ENCODE peak calls at places on chromosomes 2 and 18, in eight cellular contexts. V is T-cell, T is RWPE2, B is psoas muscle, N is GM03348, P is HCEC 1CT, F is fibroblast of pulmonary artery, I is right cardiac atrium. R is an unnamed sample.

GRCh38 chr2:235955664-235956063 is 212.5 kb downstream of the GBX2 start:
- DNase-seq in P (no peak), T (no peak), N (no peak), V (no peak), I (no peak), B (no peak), F (no peak), R (no peak)

GRCh38 chr2:28736034-28736433 is 15.6 kb upstream of the PPP1CB start:
- DNase-seq in T (no peak), P (no peak), B (peak), F (peak), I (peak), N (peak), V (no peak), R (peak)

GRCh38 chr2:189751080-189751658 is 11.4 kb downstream of the OSGEPL1 start:
- DNase-seq in F (peak), I (peak), T (no peak), P (peak), B (no peak), V (peak), N (peak), R (no peak)

GRCh38 chr2:55111570-55112228 is 61.4 kb upstream of the RTN4 start:
- DNase-seq in I (peak), B (peak), V (peak), N (peak), T (peak), F (peak), P (peak), R (no peak)

GRCh38 chr2:201781583-201782051 is 884 bp upstream of the ALS2 start:
- DNase-seq in B (peak), F (peak), V (peak), I (peak), P (peak), T (no peak), N (no peak), R (no peak)

GRCh38 chr18:59052965-59053960 is 86.4 kb upstream of the SEC11C start:
- DNase-seq in P (no peak), V (no peak), N (peak), B (no peak), I (no peak), T (no peak), F (peak), R (peak)

GRCh38 chr2:29951561-29951960 is 30.2 kb upstream of the ALK start:
- DNase-seq in T (no peak), V (no peak), I (no peak), F (no peak), N (no peak), B (no peak), P (no peak), R (no peak)

GRCh38 chr2:120693121-120693520 is 42.5 kb upstream of the GLI2 start:
- DNase-seq in P (no peak), F (no peak), N (no peak), I (no peak), B (no peak), V (no peak), T (no peak), R (no peak)

GRCh38 chr2:36538345-36538744 is 59.6 kb downstream of the FEZ2 start:
- DNase-seq in B (no peak), F (peak), T (no peak), P (no peak), I (no peak), N (no peak), V (no peak), R (no peak)